ENCODE peak calls at places on chromosomes 1 and 21, in five cellular contexts. Y, R, M, C and S are unnamed samples.

GRCh38 chr1:212108187-212108586 is 72.6 kb downstream of the DTL start:
- DNase-seq in M (no peak), C (no peak), Y (no peak), R (no peak), S (no peak)

GRCh38 chr1:15068152-15068551 is 85.4 kb upstream of the TMEM51 start:
- DNase-seq in R (no peak), C (no peak), Y (no peak), M (no peak), S (no peak)

GRCh38 chr1:163796394-163796821 is 474.7 kb downstream of the NUF2 start:
- DNase-seq in C (no peak), M (no peak), Y (no peak), R (peak; percentile 17), S (no peak)

GRCh38 chr1:1540015-1540816 is at the start of gene TMEM240:
- DNase-seq in C (peak; percentile 57), R (peak; percentile 73), M (peak; percentile 66), Y (peak; percentile 33), S (peak; percentile 78)

GRCh38 chr1:105872761-105873286 is 1183.7 kb upstream of the PRMT6 start:
- DNase-seq in R (no peak), C (no peak), Y (no peak), M (no peak), S (no peak)

GRCh38 chr1:182781849-182782586 is 7.6 kb upstream of the NPL start:
- DNase-seq in C (peak; percentile 72), Y (peak; percentile 57), M (peak; percentile 38), R (peak; percentile 67), S (peak; percentile 66)

GRCh38 chr1:28050746-28051145 is 37.7 kb downstream of the EYA3 start:
- DNase-seq in Y (no peak), R (peak; percentile 14), C (no peak), M (no peak), S (no peak)

GRCh38 chr1:175463856-175464255 is 271.3 kb upstream of the KIAA0040 start:
- DNase-seq in C (no peak), M (no peak), R (no peak), Y (no peak), S (no peak)

GRCh38 chr21:33455858-33456446 is 23.8 kb downstream of the TMEM50B start:
- DNase-seq in R (no peak), M (no peak), C (no peak), Y (no peak), S (no peak)

GRCh38 chr1:202926578-202927491 is at the start of gene KLHL12:
- DNase-seq in M (peak; percentile 93), C (peak; percentile 95), R (peak; percentile 95), Y (peak; percentile 91), S (peak; percentile 97)

GRCh38 chr1:11485191-11485590 is 6.2 kb downstream of the DISP3 start:
- DNase-seq in Y (no peak), C (no peak), R (no peak), M (no peak), S (no peak)

GRCh38 chr1:158077366-158078256 is 84.2 kb downstream of the KIRREL1 start:
- DNase-seq in R (no peak), M (no peak), C (no peak), Y (no peak), S (no peak)

GRCh38 chr1:205291577-205291976 is 30.0 kb downstream of the NUAK2 start:
- DNase-seq in M (no peak), C (no peak), R (no peak), Y (no peak), S (no peak)

GRCh38 chr1:116763116-116763786 is 9.0 kb downstream of the CD2 start:
- DNase-seq in C (peak; percentile 71), R (no peak), M (no peak), Y (peak; percentile 56), S (no peak)

GRCh38 chr1:51032936-51033335 is 62.9 kb downstream of the CDKN2C start:
- DNase-seq in Y (no peak), C (no peak), M (no peak), R (no peak), S (no peak)

GRCh38 chr1:220296941-220297460 is 24.7 kb upstream of the RAB3GAP2 start:
- DNase-seq in Y (no peak), M (no peak), C (no peak), R (peak; percentile 43), S (no peak)

GRCh38 chr1:25991937-25992688 is 5.8 kb downstream of the PAFAH2 start:
- DNase-seq in R (peak; percentile 53), C (no peak), M (no peak), Y (no peak), S (no peak)

GRCh38 chr21:29125199-29125598 is 5.2 kb upstream of the MAP3K7CL start:
- DNase-seq in M (no peak), R (no peak), Y (no peak), C (no peak), S (no peak)

GRCh38 chr1:151763990-151764389 is 694 bp upstream of the MRPL9 start:
- DNase-seq in R (peak; percentile 1), Y (no peak), C (no peak), M (no peak), S (no peak)

GRCh38 chr1:27555700-27556424 is 48.1 kb downstream of the AHDC1 start:
- DNase-seq in R (peak; percentile 45), M (no peak), Y (no peak), C (no peak), S (peak; percentile 49)

GRCh38 chr1:56953386-56953785 is 12.4 kb downstream of the C8B start:
- DNase-seq in Y (no peak), C (no peak), M (no peak), R (no peak), S (no peak)

GRCh38 chr1:235068155-235069121 is 60.2 kb downstream of the TOMM20 start:
- DNase-seq in R (peak; percentile 75), Y (no peak), C (no peak), M (no peak), S (no peak)

GRCh38 chr1:36420836-36421317 is 23.2 kb upstream of the LSM10 start:
- DNase-seq in M (peak; percentile 95), R (peak; percentile 78), C (peak; percentile 97), Y (peak; percentile 91), S (peak; percentile 88)

GRCh38 chr1:43853161-43853921 is 80.3 kb upstream of the ARTN start:
- DNase-seq in M (no peak), R (peak; percentile 94), Y (no peak), C (no peak), S (peak; percentile 66)

GRCh38 chr1:111887385-111887784 is 102.1 kb downstream of the KCND3 start:
- DNase-seq in Y (no peak), M (no peak), R (no peak), C (no peak), S (no peak)

GRCh38 chr1:55257958-55258357 is 42.8 kb upstream of the USP24 start:
- DNase-seq in Y (peak; percentile 35), R (no peak), C (no peak), M (no peak), S (no peak)

GRCh38 chr1:35449334-35450008 is 107.7 kb downstream of the KIAA0319L start:
- DNase-seq in M (no peak), R (peak; percentile 95), Y (no peak), C (no peak), S (no peak)

GRCh38 chr1:41576206-41576605 is 91.7 kb upstream of the EDN2 start:
- DNase-seq in R (no peak), C (no peak), M (no peak), Y (no peak), S (no peak)

GRCh38 chr1:22163578-22163977 is 20.7 kb upstream of the WNT4 start:
- DNase-seq in R (no peak), M (no peak), Y (no peak), C (no peak), S (no peak)

GRCh38 chr1:233241782-233242181 is 53.7 kb downstream of the PCNX2 start:
- DNase-seq in C (no peak), M (no peak), Y (no peak), R (no peak), S (no peak)

GRCh38 chr1:54979327-54979891 is 1.0 kb upstream of the TMEM61 start:
- DNase-seq in C (no peak), M (no peak), Y (no peak), R (no peak), S (no peak)

GRCh38 chr1:158019177-158019868 is 25.9 kb downstream of the KIRREL1 start:
- DNase-seq in Y (no peak), R (peak; percentile 95), M (no peak), C (no peak), S (peak; percentile 61)

GRCh38 chr21:28737671-28738279 is 254.9 kb downstream of the LTN1 start:
- DNase-seq in M (no peak), Y (no peak), R (no peak), C (no peak), S (no peak)

GRCh38 chr21:33070921-33071877 is 1.3 kb downstream of the OLIG1 start:
- DNase-seq in M (peak; percentile 23), C (peak; percentile 14), Y (no peak), R (no peak), S (peak; percentile 86)

GRCh38 chr1:23556661-23557470 is 2.4 kb downstream of the ID3 start:
- DNase-seq in R (peak; percentile 62), M (no peak), C (no peak), Y (no peak), S (no peak)

GRCh38 chr1:218364028-218364710 is 19.0 kb downstream of the TGFB2 start:
- DNase-seq in R (no peak), M (no peak), C (no peak), Y (no peak), S (no peak)

GRCh38 chr1:214840366-214840765 is 237.4 kb downstream of the CENPF start:
- DNase-seq in Y (no peak), M (no peak), C (no peak), R (peak; percentile 90), S (no peak)

GRCh38 chr1:25204797-25205441 is 27.4 kb downstream of the SYF2 start:
- DNase-seq in C (no peak), R (peak; percentile 90), M (peak; percentile 16), Y (no peak), S (no peak)